ENCODE peak calls at places on chromosomes 7 and 10, in eight cellular contexts. U is CD4-positive, alpha-beta T cell; O is hepatocyte; R is fibroblast of lung; N is HCT116; L is AG04450; J is IMR-90; D is heart right ventricle. M is an unnamed sample.

GRCh38 chr10:89001024-89001423 is 10.4 kb downstream of the FAS start:
- DNase-seq in O (no peak), N (no peak), J (no peak), L (no peak), U (no peak), D (no peak), R (no peak), M (no peak)

GRCh38 chr7:117322741-117323584 is at the start of gene WNT2:
- DNase-seq in O (peak; percentile 23), J (peak; percentile 22), R (peak; percentile 54), L (no peak), U (no peak), N (no peak), D (no peak), M (no peak)

GRCh38 chr10:42877496-42878030 is 95.0 kb downstream of the BMS1 start:
- DNase-seq in N (no peak), J (no peak), L (no peak), U (no peak), R (no peak), O (no peak), D (no peak), M (no peak)

GRCh38 chr7:126303926-126304325 is 948.8 kb downstream of the GRM8 start:
- DNase-seq in U (no peak), R (no peak), L (no peak), N (no peak), O (no peak), J (no peak), D (no peak), M (no peak)

GRCh38 chr7:77469927-77470326 is 53.8 kb upstream of the GSAP start:
- DNase-seq in D (no peak), O (no peak), L (no peak), R (no peak), J (no peak), N (no peak), U (no peak), M (no peak)

GRCh38 chr7:143362126-143362961 is at the start of gene FAM131B:
- DNase-seq in R (no peak), U (no peak), O (no peak), N (no peak), J (no peak), L (no peak), D (no peak), M (no peak)

GRCh38 chr7:80392229-80393169 is 119.4 kb downstream of the GNAT3 start:
- DNase-seq in R (peak; percentile 26), L (no peak), N (peak; percentile 7), O (peak; percentile 50), U (no peak), D (no peak), J (peak; percentile 60), M (no peak)

GRCh38 chr7:94906035-94906796 is 1.2 kb upstream of the PPP1R9A start:
- DNase-seq in N (no peak), D (no peak), L (no peak), R (no peak), U (no peak), O (peak; percentile 34), J (no peak), M (no peak)

GRCh38 chr10:51699145-51699474 is 285 bp downstream of the CSTF2T start:
- DNase-seq in D (no peak), L (no peak), O (no peak), U (no peak), R (no peak), N (no peak), J (no peak), M (no peak)

GRCh38 chr7:95871078-95871848 is 98.9 kb downstream of the DYNC1I1 start:
- DNase-seq in D (no peak), O (peak; percentile 71), U (no peak), N (peak; percentile 29), L (peak; percentile 7), J (peak; percentile 45), R (peak; percentile 28), M (peak; percentile 3)

GRCh38 chr7:43725251-43725650 is 4.1 kb downstream of the COA1 start:
- DNase-seq in R (no peak), J (peak; percentile 37), O (no peak), D (no peak), U (no peak), L (no peak), N (no peak), M (no peak)

GRCh38 chr10:123287594-123288247 is 133.5 kb downstream of the BUB3 start:
- DNase-seq in N (peak; percentile 77), D (no peak), J (peak; percentile 2), R (peak; percentile 99), L (no peak), O (no peak), U (no peak), M (no peak)

GRCh38 chr10:120969219-120969645 is 118.1 kb downstream of the WDR11 start:
- DNase-seq in O (no peak), U (no peak), J (no peak), N (no peak), L (no peak), D (no peak), R (peak; percentile 20), M (no peak)

GRCh38 chr10:31752167-31752566 is 176.5 kb downstream of the ARHGAP12 start:
- DNase-seq in N (no peak), O (no peak), D (no peak), L (no peak), U (no peak), R (no peak), J (no peak), M (no peak)

GRCh38 chr10:102579206-102579790 is 65.0 kb upstream of the TRIM8 start:
- DNase-seq in U (no peak), D (no peak), J (peak; percentile 25), O (no peak), R (no peak), L (no peak), N (no peak), M (no peak)

GRCh38 chr7:117127585-117128168 is 174.4 kb downstream of the ST7 start:
- DNase-seq in D (no peak), U (no peak), R (peak; percentile 57), N (peak; percentile 28), J (peak; percentile 72), L (peak; percentile 21), O (peak; percentile 72), M (peak; percentile 53)

GRCh38 chr10:127547997-127548396 is 1.1 kb upstream of the NPS start:
- DNase-seq in L (no peak), D (no peak), J (no peak), U (no peak), R (no peak), N (no peak), O (no peak), M (no peak)

GRCh38 chr7:38975944-38976392 is 1.7 kb upstream of the POU6F2 start:
- DNase-seq in D (no peak), O (peak; percentile 23), R (peak; percentile 0), J (no peak), U (no peak), N (no peak), L (no peak), M (no peak)

GRCh38 chr10:102419561-102420442 is 834 bp upstream of the FBXL15 start:
- DNase-seq in D (peak; percentile 70), N (no peak), R (no peak), J (no peak), L (no peak), O (peak; percentile 74), U (peak; percentile 69), M (peak; percentile 67)

GRCh38 chr10:124605481-124605855 is 138.7 kb downstream of the FAM53B start:
- DNase-seq in D (peak; percentile 2), O (no peak), N (no peak), R (no peak), U (no peak), J (no peak), L (no peak), M (no peak)

GRCh38 chr10:124605001-124605370 is 139.2 kb downstream of the FAM53B start:
- DNase-seq in D (no peak), U (no peak), J (no peak), N (no peak), R (no peak), O (no peak), L (no peak), M (peak; percentile 78)

GRCh38 chr10:124602646-124603365 is 141.2 kb downstream of the LHPP start:
- DNase-seq in O (no peak), U (no peak), L (no peak), D (peak; percentile 6), J (no peak), N (no peak), R (no peak), M (no peak)

GRCh38 chr10:124603376-124604213 is 140.6 kb downstream of the FAM53B start:
- DNase-seq in O (no peak), U (no peak), D (peak; percentile 7), R (no peak), J (no peak), N (no peak), L (no peak), M (no peak)

DNA sequence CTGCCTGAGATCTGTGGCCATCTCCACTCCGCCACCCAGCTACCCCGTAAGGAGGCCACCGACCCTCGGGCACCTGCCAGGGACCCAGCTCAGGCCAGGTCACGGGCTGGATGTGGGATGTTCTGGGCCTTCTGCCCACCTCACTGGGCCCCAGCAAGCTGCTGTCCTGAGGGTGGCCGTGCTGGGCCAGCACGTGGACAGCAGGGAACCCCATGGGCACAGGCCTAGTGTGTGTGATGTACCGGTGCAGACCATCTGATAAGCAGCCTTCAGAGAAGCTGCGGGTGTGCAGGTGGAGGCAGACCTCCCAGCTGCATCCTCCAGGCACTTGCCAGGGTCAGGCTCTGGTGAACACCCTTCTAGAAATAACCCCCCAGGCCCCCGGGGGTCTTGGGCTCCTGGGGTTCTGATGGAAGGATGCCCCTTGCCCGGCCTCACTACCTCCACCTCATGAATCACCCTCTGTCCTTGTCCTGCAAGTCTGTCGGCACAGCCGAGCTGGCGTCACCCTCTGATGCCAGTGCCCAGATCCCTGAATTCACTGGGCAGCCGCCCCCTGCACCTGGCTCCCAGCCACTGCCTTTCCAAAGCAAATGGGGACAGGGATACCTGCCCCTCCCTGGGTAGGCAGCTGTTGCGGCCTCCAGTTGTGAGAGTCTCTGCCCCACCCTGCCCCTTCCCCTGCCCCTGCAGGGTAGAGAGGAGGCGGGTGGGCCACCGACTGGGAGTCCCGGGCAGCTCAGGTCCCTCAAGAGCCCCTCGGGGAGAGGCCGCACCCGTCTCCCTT is 139.8 kb downstream of the FAM53B start:
- DNase-seq in N (no peak), U (no peak), R (no peak), J (no peak), O (no peak), L (no peak), D (peak; percentile 9), M (no peak)
- H3K27ac ChIP-seq in N (no peak overlapping the region), U (no peak overlapping the region), R (no peak overlapping the region), J (no peak overlapping the region), O (no peak overlapping the region), L (no peak overlapping the region), D (no peak overlapping the region), M (peak overlapping the region; percentile 97)

GRCh38 chr10:125041856-125042506 is 100.1 kb downstream of the ZRANB1 start:
- DNase-seq in D (no peak), L (no peak), R (no peak), U (no peak), O (no peak), J (no peak), N (no peak), M (no peak)
- H3K27ac ChIP-seq in D (no peak overlapping the region), L (no peak overlapping the region), R (no peak overlapping the region), U (no peak overlapping the region), O (no peak overlapping the region), J (no peak overlapping the region), N (no peak overlapping the region), M (no peak overlapping the region)

GRCh38 chr10:119539359-119539651 is 3.2 kb downstream of the RGS10 start:
- DNase-seq in J (no peak), U (no peak), L (no peak), N (no peak), R (no peak), D (no peak), O (no peak), M (no peak)
- H3K27ac ChIP-seq in J (no peak overlapping the region), U (peak overlapping the region; percentile 48), L (no peak overlapping the region), N (no peak overlapping the region), R (no peak overlapping the region), D (no peak overlapping the region), O (no peak overlapping the region), M (no peak overlapping the region)

GRCh38 chr10:131311661-131312260 is at the start of gene TCERG1L:
- DNase-seq in D (no peak), O (peak; percentile 62), J (no peak), U (no peak), N (no peak), R (no peak), L (no peak), M (no peak)
- H3K27ac ChIP-seq in D (no peak within 1 kb of the TSS), O (no peak within 1 kb of the TSS), J (no peak within 1 kb of the TSS), U (no peak within 1 kb of the TSS), N (no peak within 1 kb of the TSS), R (no peak within 1 kb of the TSS), L (no peak within 1 kb of the TSS), M (no peak within 1 kb of the TSS)